ENCODE peak calls at places on chromosomes 13 and 19, in ten cellular contexts. B, F, I, N, R, S, Z, K, O and P are unnamed samples.

GRCh38 chr19:2186071-2186846 is 22.5 kb downstream of the DOT1L start:
- DNase-seq in B (no peak), K (peak), S (no peak), I (no peak), Z (no peak), O (peak), F (no peak), N (peak), R (peak), P (no peak)

GRCh38 chr13:57716295-57716694 is 84.8 kb downstream of the PCDH17 start:
- DNase-seq in I (no peak), B (no peak), N (no peak), Z (no peak), F (peak), S (peak), O (no peak), K (no peak), R (no peak), P (no peak)

GRCh38 chr13:38844581-38844980 is 146.1 kb downstream of the STOML3 start:
- DNase-seq in B (no peak), I (no peak), Z (no peak), N (no peak), R (no peak), F (no peak), K (no peak), S (peak), O (no peak), P (no peak)

GRCh38 chr13:98447881-98448641 is 128.8 kb downstream of the STK24 start:
- DNase-seq in K (peak), R (no peak), Z (peak), B (peak), N (peak), I (peak), O (peak), F (peak), S (no peak), P (no peak)

GRCh38 chr19:21940684-21941083 is 70.1 kb downstream of the ZNF208 start:
- DNase-seq in O (no peak), R (no peak), Z (no peak), F (no peak), K (no peak), N (no peak), I (no peak), S (no peak), B (no peak), P (no peak)

GRCh38 chr13:26482451-26483197 is 74.9 kb upstream of the WASF3 start:
- DNase-seq in S (peak), R (peak), N (peak), Z (peak), K (peak), F (peak), B (peak), O (peak), I (peak), P (peak)

GRCh38 chr19:14979498-14980255 is at the start of gene SLC1A6:
- DNase-seq in B (no peak), I (no peak), N (no peak), R (no peak), Z (peak), S (no peak), O (no peak), K (no peak), F (no peak), P (no peak)

GRCh38 chr19:49224856-49225255 is 67.3 kb downstream of the TRPM4 start:
- DNase-seq in F (peak), K (no peak), R (peak), Z (no peak), B (peak), I (peak), O (peak), N (peak), S (peak), P (peak)

GRCh38 chr13:99356216-99357089 is 49.3 kb upstream of the GPR183 start:
- DNase-seq in O (peak), R (no peak), S (no peak), F (no peak), K (peak), Z (peak), N (no peak), B (no peak), I (peak), P (no peak)

GRCh38 chr19:18156841-18157464 is 4.0 kb downstream of the PIK3R2 start:
- DNase-seq in N (peak), Z (peak), S (no peak), I (no peak), K (peak), B (peak), O (peak), F (no peak), R (peak), P (peak)

GRCh38 chr13:36882829-36883390 is 37.1 kb downstream of the SMAD9 start:
- DNase-seq in S (peak), I (no peak), B (no peak), Z (no peak), O (no peak), K (no peak), R (no peak), F (no peak), N (no peak), P (no peak)

GRCh38 chr13:70864731-70865130 is 756.5 kb upstream of the KLHL1 start:
- DNase-seq in K (no peak), O (no peak), B (no peak), S (no peak), Z (no peak), R (no peak), I (no peak), N (no peak), F (no peak), P (no peak)

GRCh38 chr13:37667631-37668161 is 69.1 kb upstream of the POSTN start:
- DNase-seq in O (peak), F (peak), R (no peak), N (peak), K (no peak), Z (no peak), S (no peak), B (no peak), I (no peak), P (no peak)

GRCh38 chr19:13153627-13154240 is 3.5 kb downstream of the IER2 start:
- DNase-seq in F (no peak), N (no peak), B (peak), S (peak), R (no peak), Z (no peak), O (peak), I (no peak), K (no peak), P (no peak)

GRCh38 chr13:20823071-20823470 is 49.3 kb upstream of the EEF1AKMT1 start:
- DNase-seq in R (no peak), Z (no peak), S (no peak), O (no peak), B (no peak), F (no peak), N (no peak), I (no peak), K (no peak), P (no peak)

GRCh38 chr13:44710576-44710975 is 134.4 kb upstream of the TSC22D1 start:
- DNase-seq in O (peak), F (no peak), I (peak), N (peak), Z (no peak), K (no peak), S (no peak), B (no peak), R (peak), P (no peak)

GRCh38 chr13:21619633-21620220 is 15.8 kb upstream of the MICU2 start:
- DNase-seq in F (no peak), K (no peak), R (no peak), O (no peak), S (no peak), Z (no peak), I (no peak), B (no peak), N (no peak), P (no peak)

GRCh38 chr19:56759531-56759930 is 81.0 kb downstream of the PEG3 start:
- DNase-seq in B (no peak), F (no peak), N (no peak), Z (no peak), S (no peak), O (no peak), I (no peak), R (no peak), K (no peak), P (no peak)